ENCODE peak calls at places on chromosome 17, in six cellular contexts. H is GM12865; W is pancreas; T is fibroblast of mammary gland; A is activated T-helper 1 cell treated with anti-CD3 and anti-CD28 coated beads, Interleukin-2, amount 50 U/mL, for 16 hours; U is astrocyte of the cerebellum. M is an unnamed sample.

GRCh38 chr17:79740413-79740812 is 9.7 kb downstream of the ENPP7 start:
- DNase-seq in H (no peak), W (no peak), T (no peak), A (no peak), U (no peak), M (no peak)

GRCh38 chr17:1635675-1636465 is 7.2 kb upstream of the SLC43A2 start:
- DNase-seq in H (no peak), W (no peak), T (no peak), A (no peak), U (no peak), M (no peak)

GRCh38 chr17:81259058-81259605 is 20.0 kb downstream of the NDUFAF8 start:
- DNase-seq in H (no peak), W (no peak), T (no peak), A (no peak), U (no peak), M (no peak)

GRCh38 chr17:37107406-37108083 is 158.8 kb downstream of the AATF start:
- DNase-seq in H (no peak), W (peak), T (peak), A (no peak), U (peak), M (no peak)

GRCh38 chr17:4393806-4394205 is 27.3 kb upstream of the UBE2G1 start:
- DNase-seq in H (peak), W (no peak), T (no peak), A (no peak), U (no peak), M (no peak)

GRCh38 chr17:16927641-16928321 is 44.1 kb downstream of the TNFRSF13B start:
- DNase-seq in H (no peak), W (no peak), T (no peak), A (no peak), U (no peak), M (no peak)

GRCh38 chr17:68771867-68772515 is 170.8 kb upstream of the FAM20A start:
- DNase-seq in H (peak), W (no peak), T (peak), A (no peak), U (peak), M (no peak)

GRCh38 chr17:82679586-82680465 is 18.7 kb downstream of the RAB40B start:
- DNase-seq in H (no peak), W (no peak), T (no peak), A (no peak), U (no peak), M (no peak)

GRCh38 chr17:78381601-78382168 is 3.2 kb downstream of the PGS1 start:
- DNase-seq in H (peak), W (no peak), T (peak), A (peak), U (no peak), M (no peak)

GRCh38 chr17:61009619-61010018 is 332.0 kb downstream of the BCAS3 start:
- DNase-seq in H (peak), W (no peak), T (peak), A (no peak), U (peak), M (no peak)

GRCh38 chr17:57881783-57882291 is 32.0 kb upstream of the MRPS23 start:
- DNase-seq in H (no peak), W (no peak), T (no peak), A (no peak), U (no peak), M (no peak)

GRCh38 chr17:65401581-65401980 is 159.9 kb downstream of the AXIN2 start:
- DNase-seq in H (no peak), W (no peak), T (no peak), A (no peak), U (no peak), M (no peak)

GRCh38 chr17:72119963-72120877 is 600 bp upstream of the SOX9 start:
- DNase-seq in H (no peak), W (peak), T (peak), A (no peak), U (peak), M (no peak)

GRCh38 chr17:77638229-77638628 is 320.3 kb upstream of the TNRC6C start:
- DNase-seq in H (no peak), W (no peak), T (no peak), A (no peak), U (no peak), M (no peak)

GRCh38 chr17:77596491-77597420 is 361.7 kb upstream of the TNRC6C start:
- DNase-seq in H (no peak), W (no peak), T (no peak), A (no peak), U (no peak), M (no peak)

GRCh38 chr17:31515226-31515759 is 123.8 kb downstream of the RAB11FIP4 start:
- DNase-seq in H (no peak), W (no peak), T (no peak), A (no peak), U (no peak), M (no peak)

GRCh38 chr17:68310141-68310540 is 18.8 kb downstream of the ARSG start:
- DNase-seq in H (no peak), W (no peak), T (no peak), A (no peak), U (no peak), M (no peak)

GRCh38 chr17:11545002-11545401 is 53.3 kb upstream of the DNAH9 start:
- DNase-seq in H (no peak), W (no peak), T (no peak), A (no peak), U (no peak), M (no peak)

GRCh38 chr17:29585080-29585751 is 4.2 kb downstream of the GIT1 start:
- DNase-seq in H (no peak), W (peak), T (no peak), A (no peak), U (no peak), M (no peak)

GRCh38 chr17:82375359-82376041 is 3.9 kb downstream of the UTS2R start:
- DNase-seq in H (no peak), W (no peak), T (no peak), A (no peak), U (no peak), M (no peak)

GRCh38 chr17:67245073-67245693 is at the start of gene HELZ:
- DNase-seq in H (peak), W (peak), T (peak), A (peak), U (peak), M (no peak)

GRCh38 chr17:57096472-57097198 is 11.6 kb downstream of the AKAP1 start:
- DNase-seq in H (no peak), W (no peak), T (no peak), A (no peak), U (no peak), M (no peak)

GRCh38 chr17:5034651-5035050 is 575 bp downstream of the SLC52A1 start:
- DNase-seq in H (no peak), W (no peak), T (no peak), A (no peak), U (no peak), M (no peak)

GRCh38 chr17:21174719-21175118 is 39.2 kb downstream of the TMEM11 start:
- DNase-seq in H (no peak), W (no peak), T (peak), A (no peak), U (no peak), M (no peak)

GRCh38 chr17:2893422-2893914 is 97.2 kb downstream of the RAP1GAP2 start:
- DNase-seq in H (no peak), W (peak), T (no peak), A (no peak), U (no peak), M (no peak)

GRCh38 chr17:19004601-19005441 is at the start of gene FAM83G:
- DNase-seq in H (peak), W (peak), T (peak), A (peak), U (peak), M (no peak)